ENCODE peak calls at places on chromosomes 16 and 17, in six cellular contexts. N is stimulated activated CD4-positive, alpha-beta T cell treated with anti-CD3 and anti-CD28 coated beads, Interleukin-15, amount 100 ng/mL, for 24 hours; X is NCI-H1436; A is NCI-H226; R is ureter; J is activated CD8-positive, alpha-beta T cell treated with anti-CD3 and anti-CD28 coated beads for 36 hours. G is an unnamed sample.

GRCh38 chr16:2146739-2147138 is 1.7 kb upstream of the RAB26 start:
- DNase-seq in N (no peak), X (no peak), A (no peak), R (no peak), J (no peak), G (no peak)

GRCh38 chr16:78325532-78325931 is 226.1 kb downstream of the WWOX start:
- DNase-seq in N (no peak), X (no peak), A (no peak), R (no peak), J (no peak), G (no peak)

GRCh38 chr17:60604686-60605334 is 4.8 kb downstream of the PPM1D start:
- DNase-seq in N (no peak), X (no peak), A (peak), R (no peak), J (no peak), G (no peak)

GRCh38 chr17:36088559-36089376 is 1.2 kb downstream of the CCL3 start:
- DNase-seq in N (no peak), X (no peak), A (no peak), R (no peak), J (peak), G (no peak)

GRCh38 chr17:41863074-41863843 is 2.0 kb downstream of the KLHL11 start:
- DNase-seq in N (peak), X (no peak), A (no peak), R (no peak), J (peak), G (no peak)

GRCh38 chr17:4433515-4434031 is at the start of gene SPNS3:
- DNase-seq in N (peak), X (no peak), A (peak), R (no peak), J (peak), G (no peak)

GRCh38 chr17:45316271-45317112 is at the start of gene MAP3K14:
- DNase-seq in N (peak), X (peak), A (peak), R (peak), J (peak), G (no peak)

GRCh38 chr17:57914274-57915147 is 40.7 kb downstream of the CUEDC1 start:
- DNase-seq in N (no peak), X (no peak), A (no peak), R (no peak), J (no peak), G (no peak)

GRCh38 chr16:85396879-85397871 is 215.9 kb upstream of the GSE1 start:
- DNase-seq in N (no peak), X (peak), A (no peak), R (peak), J (peak), G (peak)

GRCh38 chr16:21101631-21102420 is 48.8 kb downstream of the DNAH3 start:
- DNase-seq in N (peak), X (no peak), A (no peak), R (no peak), J (peak), G (no peak)

GRCh38 chr17:2776589-2777241 is 19.5 kb upstream of the RAP1GAP2 start:
- DNase-seq in N (peak), X (peak), A (no peak), R (no peak), J (peak), G (no peak)

GRCh38 chr17:72117748-72118587 is 2.9 kb upstream of the SOX9 start:
- DNase-seq in N (no peak), X (no peak), A (no peak), R (no peak), J (no peak), G (no peak)

GRCh38 chr17:42101513-42102292 is 3.4 kb upstream of the ZNF385C start:
- DNase-seq in N (peak), X (peak), A (peak), R (peak), J (peak), G (peak)

GRCh38 chr17:67461228-67461780 is 84.2 kb downstream of the PITPNC1 start:
- DNase-seq in N (peak), X (no peak), A (no peak), R (no peak), J (peak), G (no peak)

GRCh38 chr17:60086822-60087591 is 8.3 kb upstream of the HEATR6 start:
- DNase-seq in N (no peak), X (no peak), A (no peak), R (no peak), J (no peak), G (no peak)

GRCh38 chr16:29806096-29806579 is at the start of gene MAZ:
- DNase-seq in N (peak), X (peak), A (no peak), R (no peak), J (no peak), G (no peak)

GRCh38 chr17:36994438-36994837 is 45.7 kb downstream of the AATF start:
- DNase-seq in N (no peak), X (no peak), A (no peak), R (no peak), J (no peak), G (no peak)

GRCh38 chr16:67982011-67982696 is 1.9 kb upstream of the DPEP3 start:
- DNase-seq in N (no peak), X (no peak), A (no peak), R (no peak), J (no peak), G (no peak)

GRCh38 chr16:72242757-72243156 is 70.8 kb upstream of the PMFBP1 start:
- DNase-seq in N (no peak), X (no peak), A (no peak), R (no peak), J (no peak), G (no peak)

GRCh38 chr16:10040136-10041080 is 141.8 kb downstream of the GRIN2A start:
- DNase-seq in N (no peak), X (no peak), A (no peak), R (no peak), J (no peak), G (no peak)

GRCh38 chr16:64253114-64253513 is 868.7 kb downstream of the CDH11 start:
- DNase-seq in N (no peak), X (no peak), A (peak), R (no peak), J (no peak), G (no peak)